ENCODE peak calls at places on chromosomes 16 and 17, in seven cellular contexts. M is nucleus accumbens, C is ovary, Q is C1 segment of cervical spinal cord, S is ELF-1, K is mammary epithelial cell, H is GM03348. B is an unnamed sample.

GRCh38 chr17:1813088-1813487 is 16.6 kb downstream of the SMYD4 start:
- DNase-seq in M (no peak), C (no peak), K (no peak), S (no peak), H (peak), Q (no peak), B (no peak)

GRCh38 chr17:42833771-42834422 is 700 bp downstream of the PSME3 start:
- DNase-seq in M (no peak), K (no peak), S (no peak), H (no peak), C (no peak), Q (no peak), B (no peak)

GRCh38 chr16:76676356-76676755 is 399.2 kb downstream of the CNTNAP4 start:
- DNase-seq in C (no peak), Q (no peak), H (no peak), K (peak), S (peak), M (no peak), B (no peak)

GRCh38 chr17:7589204-7589868 is 558 bp downstream of the SOX15 start:
- DNase-seq in M (peak), S (peak), C (peak), K (peak), H (peak), Q (no peak), B (peak)

GRCh38 chr17:80790021-80790765 is 201.4 kb upstream of the CHMP6 start:
- DNase-seq in Q (no peak), K (no peak), H (no peak), S (no peak), C (no peak), M (no peak), B (no peak)

GRCh38 chr17:77717941-77718668 is 240.4 kb upstream of the TNRC6C start:
- DNase-seq in S (no peak), Q (no peak), K (no peak), C (no peak), M (no peak), H (no peak), B (no peak)

GRCh38 chr16:86929149-86929871 is 351.0 kb downstream of the FOXL1 start:
- DNase-seq in H (peak), Q (no peak), S (peak), M (no peak), K (peak), C (no peak), B (peak)

GRCh38 chr16:87585452-87586200 is 16.7 kb upstream of the JPH3 start:
- DNase-seq in H (no peak), S (no peak), C (no peak), Q (no peak), K (no peak), M (no peak), B (no peak)

GRCh38 chr17:8696456-8696855 is 48.2 kb downstream of the CCDC42 start:
- DNase-seq in S (peak), C (no peak), M (no peak), Q (no peak), K (no peak), H (no peak), B (no peak)

GRCh38 chr17:80899402-80900268 is 92.0 kb upstream of the CHMP6 start:
- DNase-seq in M (no peak), Q (no peak), K (peak), H (peak), S (peak), C (no peak), B (no peak)

GRCh38 chr17:17849147-17849820 is 12.5 kb upstream of the SREBF1 start:
- DNase-seq in Q (no peak), C (peak), S (no peak), M (no peak), H (peak), K (no peak), B (peak)

GRCh38 chr17:41546819-41547218 is 18.7 kb upstream of the KRT19 start:
- DNase-seq in S (no peak), K (no peak), H (no peak), M (no peak), Q (no peak), C (no peak), B (no peak)